ENCODE peak calls at places on chromosomes 13 and 19, in four cellular contexts. K is endothelial cell, X is BE2C, Q is GM13977. G is an unnamed sample.

GRCh38 chr13:102847272-102848234 is 1.7 kb downstream of the ERCC5 start:
- DNase-seq in X (no peak), K (no peak), Q (no peak), G (no peak)

GRCh38 chr19:48102870-48103751 is 7.5 kb downstream of the PLA2G4C start:
- DNase-seq in Q (peak; percentile 69), K (peak; percentile 71), X (peak; percentile 48), G (peak; percentile 60)

GRCh38 chr19:7851623-7852500 is 21.8 kb downstream of the EVI5L start:
- DNase-seq in X (no peak), K (no peak), Q (no peak), G (no peak)

GRCh38 chr13:80716610-80717081 is 375.7 kb upstream of the SPRY2 start:
- DNase-seq in Q (no peak), X (peak; percentile 33), K (no peak), G (no peak)

GRCh38 chr19:49712397-49712859 is 21.5 kb downstream of the CPT1C start:
- DNase-seq in Q (no peak), K (no peak), X (peak; percentile 95), G (no peak)

GRCh38 chr19:17757125-17757524 is 5.8 kb downstream of the FCHO1 start:
- DNase-seq in K (no peak), X (peak; percentile 82), Q (no peak), G (no peak)

GRCh38 chr13:20519887-20520286 is 5.8 kb downstream of the CRYL1 start:
- DNase-seq in K (no peak), Q (no peak), X (no peak), G (no peak)

GRCh38 chr13:114108894-114109293 is 23.5 kb downstream of the RASA3 start:
- DNase-seq in X (no peak), K (no peak), Q (no peak), G (no peak)

GRCh38 chr13:55570371-55570770 is 1570.3 kb upstream of the PRR20A start:
- DNase-seq in K (no peak), Q (no peak), X (no peak), G (no peak)

GRCh38 chr19:29285878-29286277 is 72.9 kb upstream of the UQCRFS1 start:
- DNase-seq in Q (no peak), X (peak; percentile 20), K (peak; percentile 62), G (no peak)

GRCh38 chr13:77529501-77529840 is 6.0 kb upstream of the SCEL start:
- DNase-seq in X (no peak), K (no peak), Q (no peak), G (no peak)

GRCh38 chr13:24511019-24511823 is 1.4 kb downstream of the PARP4 start:
- DNase-seq in Q (peak; percentile 75), X (no peak), K (no peak), G (peak; percentile 73)

GRCh38 chr19:6791237-6791636 is 18.7 kb downstream of the VAV1 start:
- DNase-seq in X (no peak), K (no peak), Q (no peak), G (no peak)

GRCh38 chr13:99829156-99829555 is 142.4 kb downstream of the ZIC5 start:
- DNase-seq in Q (no peak), K (no peak), X (no peak), G (no peak)

GRCh38 chr13:99829593-99830239 is 141.9 kb downstream of the ZIC5 start:
- DNase-seq in Q (no peak), K (no peak), X (no peak), G (no peak)

GRCh38 chr13:99834246-99834645 is 137.3 kb downstream of the ZIC5 start:
- DNase-seq in Q (no peak), X (no peak), K (no peak), G (no peak)

GRCh38 chr13:99828114-99828513 is 143.5 kb downstream of the ZIC5 start:
- DNase-seq in X (no peak), K (no peak), Q (peak; percentile 36), G (peak; percentile 36)

DNA sequence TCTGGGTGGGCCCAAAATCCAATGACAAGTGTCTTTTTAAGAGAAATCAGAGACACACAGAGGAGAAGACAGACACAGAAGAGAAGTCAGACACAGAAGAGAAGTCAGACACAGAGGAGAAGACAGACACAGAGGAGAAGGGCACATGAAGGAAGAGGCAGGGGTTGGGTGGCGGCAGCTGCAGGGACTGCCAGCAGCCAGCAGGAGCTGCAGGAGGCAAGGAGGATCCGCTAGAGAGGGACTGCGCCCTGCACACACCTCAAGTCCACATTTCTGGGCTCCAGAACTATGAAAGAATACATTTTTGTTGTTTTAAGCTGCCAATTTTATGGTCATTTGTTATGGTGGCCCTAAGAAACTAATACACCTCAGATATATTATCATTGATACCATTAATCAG is 140.6 kb downstream of the ZIC5 start:
- DNase-seq in Q (no peak), K (no peak), X (no peak), G (no peak)
- TF ChIP-seq CTCF in Q (no peak), K (no peak), X (no peak), G (no peak)

GRCh38 chr19:44587863-44588752 is 25.3 kb upstream of the IGSF23 start:
- DNase-seq in Q (no peak), X (no peak), K (no peak), G (no peak)

GRCh38 chr19:44582581-44583265 is 30.6 kb upstream of the IGSF23 start:
- DNase-seq in K (peak; percentile 35), Q (peak; percentile 21), X (peak; percentile 44), G (no peak)

GRCh38 chr19:44588753-44589112 is 24.6 kb upstream of the IGSF23 start:
- DNase-seq in Q (no peak), K (no peak), X (no peak), G (no peak)

GRCh38 chr19:44581288-44581687 is 32.1 kb upstream of the IGSF23 start:
- DNase-seq in K (no peak), Q (no peak), X (no peak), G (no peak)

DNA sequence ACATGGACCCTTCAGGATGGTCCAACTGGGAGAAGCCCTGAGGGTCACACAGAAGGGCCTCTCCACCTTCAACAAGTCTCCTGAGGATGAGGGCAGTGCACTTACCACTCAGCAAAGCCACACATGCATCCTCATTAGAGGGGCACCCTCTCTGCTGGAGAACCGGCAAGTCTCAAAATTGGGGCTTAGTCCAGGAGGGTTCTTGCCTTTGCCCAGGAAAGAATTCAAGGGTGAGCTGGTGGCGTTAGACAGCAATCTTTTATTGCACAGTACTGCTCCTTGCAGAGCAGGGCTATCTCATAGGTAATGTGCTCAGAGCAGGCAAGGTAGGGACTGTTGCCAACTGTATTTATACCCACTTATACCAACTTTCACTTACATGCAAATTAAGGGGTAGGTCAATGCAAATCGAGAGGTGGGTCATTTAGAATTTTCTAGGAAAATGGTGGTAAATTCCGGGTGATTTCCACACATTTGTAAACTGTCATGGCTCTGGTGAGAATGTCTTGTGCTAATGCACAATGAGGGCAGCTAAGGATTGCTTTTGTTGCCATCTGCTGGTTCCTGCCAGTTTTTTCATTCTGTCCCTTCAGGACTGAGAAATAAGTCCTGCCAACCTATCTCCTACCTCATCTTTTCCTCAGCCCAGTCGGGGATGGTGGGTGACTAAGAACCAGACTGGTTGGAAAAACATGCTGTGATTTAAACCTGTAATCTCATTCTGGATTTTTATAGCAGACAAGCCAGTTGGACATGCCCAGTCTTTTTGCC is 27.8 kb upstream of the IGSF23 start:
- DNase-seq in K (no peak), X (no peak), Q (no peak), G (no peak)
- TF ChIP-seq CTCF in K (no peak), X (peak; percentile 17), Q (no peak), G (no peak)

GRCh38 chr19:10289836-10290438 is at the start of gene ICAM5:
- DNase-seq in X (no peak), K (no peak), Q (peak; percentile 58), G (no peak)
- TF ChIP-seq CTCF in X (no peak), K (no peak), Q (no peak), G (no peak)

DNA sequence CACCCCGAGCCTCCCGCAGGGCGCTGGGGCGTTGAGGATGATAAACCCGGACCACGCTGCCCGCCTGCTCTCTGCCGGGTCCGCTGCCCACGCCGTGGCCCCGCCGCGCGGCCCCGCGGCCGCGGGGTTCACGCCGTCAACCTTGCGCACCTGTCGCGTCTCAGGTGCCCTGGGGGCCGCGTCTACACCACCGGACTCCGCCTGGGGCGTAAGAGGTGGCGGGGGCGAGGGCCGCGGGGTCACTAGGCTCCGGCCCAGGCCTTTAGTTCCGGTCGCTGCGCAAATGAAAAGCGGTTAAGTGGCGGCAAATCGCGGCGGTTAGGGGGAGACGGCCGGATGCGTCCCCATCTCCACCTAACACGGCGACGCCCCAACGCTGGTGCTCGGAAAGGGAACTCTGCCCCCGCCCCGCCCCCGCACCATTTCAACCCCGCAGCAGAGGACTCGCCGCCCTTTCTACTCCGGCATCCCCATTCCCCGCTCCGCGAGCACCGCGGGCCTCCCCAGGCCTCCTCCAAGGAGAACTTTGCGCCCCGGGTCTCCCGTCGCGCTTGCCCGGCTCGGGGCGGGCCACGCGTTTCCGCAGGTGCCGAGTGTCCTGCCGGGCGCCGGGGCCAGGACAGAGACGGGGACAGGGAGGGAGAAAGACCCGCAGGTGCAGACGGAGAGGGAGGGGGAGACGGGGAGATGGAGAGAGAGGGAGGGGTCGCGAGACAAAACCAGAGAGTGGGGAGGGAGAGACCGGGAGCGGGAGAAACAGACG is 4.3 kb downstream of the ONECUT3 start:
- DNase-seq in Q (peak; percentile 42), X (no peak), K (no peak), G (no peak)
- TF ChIP-seq CTCF in Q (no peak), X (no peak), K (no peak), G (no peak)

DNA sequence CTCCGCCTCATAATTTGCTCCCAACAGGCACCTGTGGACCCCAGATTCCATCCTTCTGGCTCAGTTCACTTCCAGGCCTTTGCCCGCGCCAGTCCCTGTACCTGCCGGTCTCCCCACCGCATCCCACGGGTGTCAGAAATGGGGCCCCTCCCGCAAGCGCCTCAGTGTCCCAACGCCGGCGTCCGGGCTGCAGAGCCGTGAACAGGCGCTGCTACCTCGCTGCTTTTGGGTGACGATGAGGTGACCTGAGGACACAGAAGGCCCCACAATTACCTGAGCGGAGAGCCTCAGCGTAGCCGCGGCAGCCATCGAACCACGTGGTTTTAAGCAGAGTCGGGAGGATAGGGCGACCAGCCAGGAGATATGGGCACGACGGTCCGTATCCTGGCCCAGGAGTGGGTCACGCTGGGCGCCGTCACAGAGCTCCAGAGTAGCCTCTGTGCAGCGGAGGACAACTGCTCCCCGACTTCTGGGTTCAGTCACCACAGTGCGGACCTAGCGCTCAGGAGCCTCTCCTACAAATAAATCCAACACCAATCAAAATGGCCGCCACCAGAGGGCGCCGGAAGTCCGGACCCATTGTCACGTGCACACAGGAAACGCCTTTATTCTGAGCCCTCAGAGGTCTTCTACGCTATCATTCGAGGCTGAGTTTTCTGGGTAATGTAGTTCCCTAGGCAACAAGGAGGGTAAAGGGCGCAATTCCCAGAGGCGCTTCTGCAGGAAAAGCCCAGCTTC is at the start of gene ZNF814:
- DNase-seq in Q (peak; percentile 69), K (peak; percentile 84), X (peak; percentile 90), G (peak; percentile 64)
- TF ChIP-seq CTCF in Q (peak; percentile 17), K (peak; percentile 71), X (peak; percentile 42), G (peak; percentile 19)

GRCh38 chr13:111064661-111065060 is 50.4 kb upstream of the ARHGEF7 start:
- DNase-seq in K (no peak), X (no peak), Q (no peak), G (no peak)

GRCh38 chr13:111062305-111062704 is 52.8 kb upstream of the ARHGEF7 start:
- DNase-seq in K (no peak), Q (no peak), X (no peak), G (no peak)

GRCh38 chr13:111065698-111066097 is 49.4 kb upstream of the ARHGEF7 start:
- DNase-seq in X (no peak), Q (no peak), K (no peak), G (no peak)

GRCh38 chr13:111066544-111066943 is 48.6 kb upstream of the ARHGEF7 start:
- DNase-seq in X (no peak), K (no peak), Q (no peak), G (peak; percentile 41)

DNA sequence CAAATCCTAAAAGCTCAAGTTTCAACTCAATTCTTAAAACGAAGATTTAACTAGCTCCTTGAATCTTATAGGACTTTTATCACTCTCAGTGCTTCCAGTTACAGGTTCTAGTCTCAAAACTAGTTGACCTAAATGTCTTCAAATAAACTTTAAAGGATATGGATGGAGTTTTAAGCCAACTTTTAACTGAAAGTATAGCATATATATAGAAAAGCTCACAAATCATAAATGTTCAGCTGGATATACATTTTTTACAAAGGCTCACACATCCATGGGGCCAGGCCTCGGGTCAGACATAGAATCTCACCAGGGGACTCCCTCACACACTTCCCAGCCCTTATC is 47.1 kb upstream of the ARHGEF7 start:
- DNase-seq in X (no peak), Q (no peak), K (no peak), G (no peak)
- TF ChIP-seq CTCF in X (no peak), Q (no peak), K (peak; percentile 29), G (no peak)